ENCODE peak calls at places on chromosomes 1 and 21, in ten cellular contexts. Y is heart right ventricle; E is A673; M is left ventricle myocardium inferior; V is CD8-positive, alpha-beta T cell; Q is endothelial cell of umbilical vein; X is sigmoid colon; O is esophagus muscularis mucosa; H is endodermal cell; W is PC-9. N is an unnamed sample. For H3K4me1, the result is how much of the 10 kb centered on the place peaks cover.

GRCh38 chr1:1510912-1511532 is 940 bp upstream of the ATAD3A start:
- DNase-seq in Y (no peak), X (no peak), M (no peak), H (peak), W (peak), V (no peak), E (peak), O (no peak), Q (no peak), N (no peak)

GRCh38 chr1:22341791-22342605 is 109.7 kb upstream of the ZBTB40 start:
- DNase-seq in O (peak), Y (no peak), E (peak), X (no peak), H (peak), M (no peak), W (no peak), Q (peak), V (no peak), N (peak)

GRCh38 chr1:222642468-222642867 is 24.6 kb downstream of the MIA3 start:
- DNase-seq in M (no peak), X (no peak), W (peak), V (no peak), H (no peak), Y (no peak), Q (no peak), O (no peak), E (no peak), N (no peak)

GRCh38 chr1:200042119-200042436 is 14.6 kb downstream of the NR5A2 start:
- DNase-seq in Y (no peak), M (no peak), E (no peak), Q (no peak), X (no peak), O (no peak), W (no peak), H (peak), V (no peak), N (no peak)

GRCh38 chr1:201259476-201260235 is 23.6 kb upstream of the PKP1 start:
- DNase-seq in W (no peak), Q (no peak), O (peak), H (peak), V (no peak), X (no peak), Y (no peak), E (no peak), M (no peak), N (peak)

GRCh38 chr1:33462449-33463164 is 9.8 kb upstream of the ZSCAN20 start:
- DNase-seq in X (no peak), H (no peak), W (no peak), M (no peak), Y (no peak), V (no peak), Q (no peak), O (no peak), E (no peak), N (no peak)

GRCh38 chr1:29875557-29876028 is 639.3 kb downstream of the PTPRU start:
- DNase-seq in E (peak), O (no peak), H (no peak), Y (no peak), M (no peak), Q (peak), X (no peak), W (no peak), V (no peak), N (peak)

GRCh38 chr21:43717166-43717853 is 1.6 kb upstream of the PDXK start:
- DNase-seq in E (no peak), H (no peak), V (no peak), Y (no peak), Q (no peak), O (no peak), W (no peak), X (no peak), M (no peak), N (no peak)

GRCh38 chr1:46466477-46467182 is 23.0 kb upstream of the DMBX1 start:
- DNase-seq in O (no peak), M (peak), W (no peak), E (peak), V (no peak), Y (peak), H (peak), X (no peak), Q (no peak), N (no peak)

GRCh38 chr1:193558491-193559028 is 372.1 kb upstream of the B3GALT2 start:
- DNase-seq in E (peak), Y (no peak), V (peak), M (no peak), X (no peak), Q (peak), O (no peak), H (no peak), W (no peak), N (no peak)

GRCh38 chr1:205813755-205814058 is 709 bp upstream of the SLC41A1 start:
- DNase-seq in M (peak), X (no peak), Q (no peak), E (no peak), H (no peak), Y (no peak), O (no peak), V (no peak), W (peak), N (no peak)

GRCh38 chr21:36487641-36488307 is 7.9 kb upstream of the CLDN14 start:
- DNase-seq in W (no peak), O (no peak), Y (no peak), H (no peak), E (peak), M (no peak), X (no peak), Q (peak), V (no peak), N (no peak)

GRCh38 chr1:156490401-156491032 is 10.1 kb downstream of the MEF2D start:
- DNase-seq in E (no peak), Q (no peak), V (no peak), M (peak), O (no peak), X (no peak), Y (peak), H (peak), W (no peak), N (no peak)

GRCh38 chr1:156489935-156490293 is 10.7 kb downstream of the MEF2D start:
- DNase-seq in W (no peak), M (no peak), V (no peak), O (no peak), H (no peak), Y (no peak), E (no peak), X (no peak), Q (no peak), N (no peak)

GRCh38 chr1:156492013-156492590 is 8.5 kb downstream of the MEF2D start:
- DNase-seq in W (no peak), H (no peak), E (no peak), Q (no peak), M (no peak), Y (no peak), O (no peak), V (no peak), X (no peak), N (no peak)

GRCh38 chr1:156492591-156493080 is 7.9 kb downstream of the MEF2D start:
- DNase-seq in Q (no peak), E (no peak), X (no peak), W (no peak), H (peak), V (no peak), M (peak), Y (peak), O (no peak), N (no peak)

DNA sequence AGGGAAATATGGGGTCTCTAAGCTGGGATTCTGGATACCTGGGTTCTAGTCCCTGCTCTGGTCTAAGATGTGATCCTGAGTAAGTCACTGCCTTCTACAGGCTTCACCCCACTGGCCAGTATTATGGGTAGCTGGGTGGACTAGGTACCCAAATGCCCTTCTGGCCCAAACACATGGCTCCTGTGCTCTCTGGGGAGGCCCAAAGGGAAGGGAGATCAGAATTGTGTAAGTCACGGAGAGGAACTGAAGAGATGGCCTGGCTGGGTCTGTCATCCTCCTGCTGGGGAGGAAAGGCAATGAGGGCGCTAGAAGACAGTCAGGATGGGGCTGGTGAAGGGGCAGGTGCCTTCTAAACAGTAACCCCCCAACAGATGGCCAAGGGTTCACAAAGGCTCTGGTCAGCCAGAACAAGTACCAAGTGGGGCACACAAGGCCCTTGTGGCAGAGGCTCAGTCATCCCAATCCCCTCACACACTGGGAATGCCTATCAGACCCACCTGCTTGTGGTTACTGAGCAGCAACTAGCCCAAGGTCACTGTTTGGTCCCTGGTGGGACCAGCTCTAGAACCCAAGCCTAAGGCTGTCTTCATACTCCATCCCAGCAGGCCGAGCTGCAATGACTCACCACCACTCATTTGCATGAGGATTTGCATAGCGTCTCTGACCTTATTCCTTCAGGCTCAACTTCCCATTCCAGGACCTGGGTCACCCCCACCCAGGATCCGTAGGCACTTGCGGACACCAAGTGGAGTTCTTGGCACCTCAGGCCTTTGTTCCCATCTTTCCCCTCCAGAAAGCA is 9.2 kb downstream of the MEF2D start:
- DNase-seq in E (no peak), V (no peak), W (no peak), H (no peak), M (no peak), Q (no peak), Y (no peak), O (no peak), X (no peak), N (no peak)
- H3K4me3 ChIP-seq in E (no peak), V (peak), W (no peak), H (no peak), M (peak), Q (no peak), Y (peak), O (peak), X (peak), N (peak)

GRCh38 chr1:225484657-225485606 is 57.1 kb upstream of the LBR start:
- DNase-seq in M (no peak), V (no peak), Y (no peak), X (peak), W (no peak), E (no peak), Q (no peak), O (no peak), H (peak), N (no peak)
- TF ChIP-seq CTCF in M (no peak), V (no peak), Y (no peak), X (no peak), W (no peak), E (no peak), Q (no peak), O (no peak), H (no peak), N (no peak)

GRCh38 chr21:16855164-16855667 is 657.6 kb upstream of the CXADR start:
- DNase-seq in V (no peak), Q (no peak), O (no peak), Y (no peak), X (no peak), H (no peak), M (no peak), E (no peak), W (no peak), N (no peak)
- H3K4me1 ChIP-seq in V (under half), Q (under half), O (under half), Y (under half), X (under half), H (under half), M (under half), E (under half), W (under half), N (under half)

GRCh38 chr21:28900481-28900880 is 92.2 kb downstream of the LTN1 start:
- DNase-seq in W (no peak), V (no peak), X (no peak), M (no peak), Q (no peak), Y (no peak), E (no peak), H (no peak), O (no peak), N (no peak)

GRCh38 chr21:28899744-28900143 is 92.9 kb downstream of the LTN1 start:
- DNase-seq in E (no peak), O (no peak), H (no peak), W (no peak), X (no peak), Y (no peak), Q (no peak), V (no peak), M (no peak), N (no peak)

GRCh38 chr21:28893687-28894086 is 99.0 kb downstream of the LTN1 start:
- DNase-seq in E (no peak), X (no peak), Q (no peak), H (no peak), W (no peak), O (no peak), M (no peak), Y (no peak), V (no peak), N (no peak)

GRCh38 chr21:28903448-28903847 is 89.2 kb downstream of the LTN1 start:
- DNase-seq in Y (no peak), V (no peak), M (no peak), X (no peak), W (no peak), E (no peak), Q (no peak), H (no peak), O (no peak), N (no peak)

DNA sequence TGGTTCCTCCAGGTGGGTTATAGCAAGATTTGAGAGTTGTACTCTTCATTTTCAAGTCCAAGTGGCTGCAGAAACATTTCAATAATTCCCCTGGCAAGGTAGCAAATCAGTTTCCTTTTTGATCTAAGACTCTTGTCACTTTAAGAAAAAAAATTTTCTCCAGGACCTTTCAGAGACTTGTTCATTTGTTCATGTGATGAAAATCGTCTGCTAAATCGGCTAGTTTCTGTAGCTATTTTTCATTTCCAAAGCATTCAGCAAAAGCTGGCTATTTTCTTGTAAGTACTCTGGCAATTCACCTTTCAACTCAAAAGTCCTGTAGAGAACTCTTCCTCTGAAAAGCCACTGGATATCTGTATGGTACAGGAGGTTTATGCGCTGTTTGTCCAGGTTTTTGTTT is 93.5 kb downstream of the LTN1 start:
- DNase-seq in M (no peak), E (no peak), X (no peak), H (no peak), O (no peak), W (no peak), Y (no peak), Q (no peak), V (no peak), N (no peak)
- H3K4me3 ChIP-seq in M (no peak), E (no peak), X (no peak), H (no peak), O (no peak), W (no peak), Y (no peak), Q (no peak), V (no peak), N (no peak)

DNA sequence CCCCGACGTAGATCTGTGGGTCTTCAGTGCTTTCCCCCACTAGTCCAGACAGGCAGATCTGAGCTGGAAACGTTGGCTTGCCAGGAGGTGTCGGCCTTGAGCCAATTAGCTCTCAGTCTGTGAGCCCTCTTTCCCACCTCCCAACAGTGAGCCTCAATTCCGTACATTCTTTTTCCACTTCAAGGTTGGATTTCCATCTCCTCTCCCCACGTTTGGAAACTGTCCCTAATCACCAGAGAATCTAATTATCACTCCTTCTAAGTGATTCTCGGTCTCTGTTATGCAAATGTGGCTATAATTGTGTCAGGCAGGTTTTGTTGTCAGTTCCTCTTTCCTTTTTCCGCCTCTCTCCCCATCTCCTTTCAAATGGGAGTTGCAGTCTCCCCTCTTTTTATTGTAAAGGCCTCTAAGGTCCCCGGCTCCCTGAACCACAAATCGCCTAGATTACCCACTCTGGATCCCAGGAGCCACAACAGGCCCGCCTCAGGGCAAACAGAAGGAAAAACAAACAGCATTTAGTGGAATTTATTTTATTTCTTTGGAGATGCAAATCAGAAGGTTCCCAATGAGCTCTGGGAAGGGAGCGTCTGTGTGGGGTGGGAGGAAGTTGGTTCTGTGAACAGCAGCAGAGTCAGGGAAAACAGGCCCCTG is 29.4 kb upstream of the LRRN2 start:
- DNase-seq in W (no peak), O (no peak), H (peak), V (no peak), E (no peak), Q (no peak), X (no peak), M (no peak), Y (no peak), N (no peak)
- TF ChIP-seq CTCF in W (no peak), O (no peak), H (peak), V (no peak), E (no peak), Q (no peak), X (no peak), M (no peak), Y (no peak), N (no peak)

GRCh38 chr1:25992689-25993146 is 5.1 kb downstream of the PAFAH2 start:
- DNase-seq in V (no peak), Y (no peak), H (no peak), M (no peak), X (no peak), Q (no peak), O (no peak), W (no peak), E (no peak), N (no peak)

GRCh38 chr1:25989860-25990650 is 7.8 kb downstream of the PAFAH2 start:
- DNase-seq in Y (no peak), M (no peak), V (no peak), O (no peak), Q (no peak), H (no peak), W (no peak), X (no peak), E (no peak), N (no peak)

GRCh38 chr1:25990702-25991395 is 7.0 kb downstream of the PAFAH2 start:
- DNase-seq in Y (no peak), O (no peak), V (peak), E (no peak), H (peak), W (no peak), Q (no peak), M (no peak), X (no peak), N (no peak)

GRCh38 chr1:25993197-25993951 is 4.5 kb downstream of the PAFAH2 start:
- DNase-seq in V (no peak), H (peak), O (no peak), M (no peak), Y (no peak), E (no peak), X (no peak), W (no peak), Q (no peak), N (no peak)

DNA sequence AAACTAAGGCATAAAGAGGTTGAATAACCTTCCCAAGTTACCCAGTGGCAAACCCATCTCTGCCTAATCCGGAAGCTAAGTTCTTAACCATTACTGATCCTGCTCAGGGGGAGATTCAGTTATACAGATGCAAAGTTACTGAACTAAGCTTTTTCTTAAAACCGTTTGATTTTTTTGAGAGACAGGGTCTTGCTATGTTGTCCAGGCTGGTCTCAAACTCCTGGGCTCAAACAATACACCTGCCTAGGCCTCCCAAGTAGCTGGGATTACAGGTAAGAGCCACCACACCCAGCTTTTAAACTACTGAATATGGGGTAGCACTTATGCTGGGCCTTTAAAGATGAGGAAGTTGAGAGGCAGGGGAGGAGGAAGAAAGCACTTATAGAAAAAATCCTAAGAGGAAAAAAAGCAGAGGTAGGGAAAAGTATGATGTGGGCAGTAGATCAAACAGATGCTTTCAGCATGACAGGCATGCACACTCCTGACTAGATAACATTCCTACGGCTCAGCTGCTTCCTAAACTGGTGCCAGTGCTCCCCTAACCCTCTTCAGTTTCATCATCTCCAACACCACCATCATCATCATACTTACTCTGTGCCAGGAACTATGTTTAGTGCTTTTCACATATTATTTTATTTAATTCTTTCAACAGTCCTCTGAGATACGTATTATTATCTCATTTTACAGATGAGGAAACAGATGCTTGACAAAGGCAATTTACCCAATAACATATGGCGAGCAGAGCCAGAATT is 5.8 kb downstream of the PAFAH2 start:
- DNase-seq in Y (no peak), E (no peak), O (no peak), X (no peak), M (no peak), V (no peak), H (no peak), Q (no peak), W (no peak), N (no peak)
- H3K4me1 ChIP-seq in Y (half or more), E (under half), O (under half), X (under half), M (under half), V (half or more), H (under half), Q (under half), W (under half), N (under half)

GRCh38 chr21:26171310-26172100 is 935 bp upstream of the APP start:
- DNase-seq in O (no peak), V (no peak), Q (no peak), X (no peak), M (no peak), E (no peak), H (no peak), W (no peak), Y (no peak), N (no peak)
- H3K4me3 ChIP-seq in O (peak), V (peak), Q (peak), X (no peak), M (peak), E (peak), H (peak), W (peak), Y (peak), N (peak)

GRCh38 chr1:93848352-93848883 is 30.6 kb downstream of the DNTTIP2 start:
- DNase-seq in X (no peak), Q (no peak), V (no peak), H (no peak), M (no peak), W (peak), Y (no peak), E (no peak), O (no peak), N (no peak)

GRCh38 chr1:93847811-93848288 is 31.2 kb downstream of the DNTTIP2 start:
- DNase-seq in W (peak), H (peak), Y (peak), E (peak), M (peak), X (peak), O (no peak), Q (no peak), V (peak), N (peak)

GRCh38 chr1:93845554-93846150 is 33.4 kb downstream of the DNTTIP2 start:
- DNase-seq in V (no peak), X (no peak), H (peak), Y (no peak), M (no peak), Q (peak), O (peak), E (peak), W (peak), N (no peak)

GRCh38 chr1:93846151-93846928 is 32.7 kb downstream of the DNTTIP2 start:
- DNase-seq in H (peak), M (peak), X (peak), W (peak), Y (peak), Q (peak), V (peak), O (peak), E (peak), N (peak)

GRCh38 chr1:93846929-93847810 is 31.8 kb downstream of the DNTTIP2 start:
- DNase-seq in V (peak), W (peak), X (peak), Y (peak), E (peak), H (peak), M (peak), Q (peak), O (peak), N (peak)
- TF ChIP-seq CTCF in V (no peak), W (no peak), X (no peak), Y (no peak), E (no peak), H (peak), M (no peak), Q (no peak), O (no peak), N (no peak)

N was measured in suprapubic skin.